ENCODE peak calls at places on chromosome 19, in six cellular contexts. B is ascending aorta, F is progenitor cell of endocrine pancreas, S is lower lobe of right lung, A is GM12864, U is fibroblast of lung. P is an unnamed sample.

GRCh38 chr19:2385053-2385721 is 25.1 kb downstream of the TMPRSS9 start:
- DNase-seq in B (no peak), F (no peak), S (no peak), A (no peak), U (peak; percentile 71), P (no peak)

GRCh38 chr19:49954092-49954825 is 6.7 kb downstream of the SIGLEC11 start:
- DNase-seq in B (no peak), F (no peak), S (peak; percentile 45), A (no peak), U (peak; percentile 24), P (no peak)

GRCh38 chr19:2371656-2372055 is 11.6 kb downstream of the TMPRSS9 start:
- DNase-seq in B (no peak), F (no peak), S (no peak), A (no peak), U (no peak), P (no peak)

GRCh38 chr19:41904118-41904870 is 21.3 kb downstream of the ARHGEF1 start:
- DNase-seq in B (no peak), F (peak; percentile 45), S (peak; percentile 93), A (no peak), U (no peak), P (no peak)

GRCh38 chr19:48553676-48554384 is 1.9 kb downstream of the SULT2B1 start:
- DNase-seq in B (no peak), F (no peak), S (peak; percentile 55), A (no peak), U (peak; percentile 77), P (no peak)

GRCh38 chr19:4711211-4711610 is 12.4 kb downstream of the DPP9 start:
- DNase-seq in B (no peak), F (no peak), S (no peak), A (no peak), U (no peak), P (no peak)

GRCh38 chr19:30811397-30812098 is 439.4 kb downstream of the ZNF536 start:
- DNase-seq in B (no peak), F (no peak), S (no peak), A (no peak), U (no peak), P (no peak)

GRCh38 chr19:48681127-48681470 is 8.3 kb upstream of the NTN5 start:
- DNase-seq in B (no peak), F (no peak), S (no peak), A (no peak), U (peak; percentile 85), P (no peak)

GRCh38 chr19:56211718-56212117 is 9.6 kb downstream of the ZSCAN5C start:
- DNase-seq in B (no peak), F (no peak), S (no peak), A (no peak), U (no peak), P (no peak)

GRCh38 chr19:53927745-53928144 is 18.7 kb downstream of the CACNG7 start:
- DNase-seq in B (no peak), F (peak; percentile 73), S (no peak), A (no peak), U (peak; percentile 62), P (no peak)

GRCh38 chr19:47707135-47707925 is 5.9 kb upstream of the EHD2 start:
- DNase-seq in B (peak; percentile 86), F (peak; percentile 66), S (peak; percentile 83), A (peak; percentile 35), U (peak; percentile 76), P (peak; percentile 63)

GRCh38 chr19:3368848-3369336 is 2.5 kb downstream of the NFIC start:
- DNase-seq in B (no peak), F (no peak), S (no peak), A (no peak), U (peak; percentile 55), P (no peak)

GRCh38 chr19:50285833-50286232 is 43.3 kb downstream of the KCNC3 start:
- DNase-seq in B (no peak), F (no peak), S (no peak), A (no peak), U (no peak), P (no peak)

GRCh38 chr19:10270180-10270615 is 722 bp upstream of the ICAM1 start:
- DNase-seq in B (peak; percentile 87), F (no peak), S (peak; percentile 93), A (no peak), U (no peak), P (peak; percentile 35)

GRCh38 chr19:3336680-3337523 is 29.5 kb upstream of the NFIC start:
- DNase-seq in B (peak; percentile 97), F (no peak), S (peak; percentile 95), A (no peak), U (peak; percentile 94), P (peak; percentile 71)

GRCh38 chr19:2722541-2723344 is 1.6 kb upstream of the DIRAS1 start:
- DNase-seq in B (peak; percentile 90), F (no peak), S (peak; percentile 65), A (no peak), U (peak; percentile 67), P (peak; percentile 17)

GRCh38 chr19:57559008-57559403 is 657 bp downstream of the ZNF550 start:
- DNase-seq in B (no peak), F (no peak), S (peak; percentile 43), A (no peak), U (no peak), P (no peak)

GRCh38 chr19:46297700-46298476 is 1.0 kb downstream of the HIF3A start:
- DNase-seq in B (peak; percentile 88), F (no peak), S (peak; percentile 69), A (no peak), U (peak; percentile 92), P (peak; percentile 59)
- TF ChIP-seq CTCF in B (peak; percentile 38), F (no peak), S (peak; percentile 37), A (no peak), U (no peak), P (peak; percentile 46)

GRCh38 chr19:40519352-40520322 is 52.8 kb downstream of the SPTBN4 start:
- DNase-seq in B (no peak), F (no peak), S (no peak), A (no peak), U (peak; percentile 45), P (no peak)
- TF ChIP-seq CTCF in B (no peak), F (peak; percentile 12), S (no peak), A (no peak), U (no peak), P (no peak)

DNA sequence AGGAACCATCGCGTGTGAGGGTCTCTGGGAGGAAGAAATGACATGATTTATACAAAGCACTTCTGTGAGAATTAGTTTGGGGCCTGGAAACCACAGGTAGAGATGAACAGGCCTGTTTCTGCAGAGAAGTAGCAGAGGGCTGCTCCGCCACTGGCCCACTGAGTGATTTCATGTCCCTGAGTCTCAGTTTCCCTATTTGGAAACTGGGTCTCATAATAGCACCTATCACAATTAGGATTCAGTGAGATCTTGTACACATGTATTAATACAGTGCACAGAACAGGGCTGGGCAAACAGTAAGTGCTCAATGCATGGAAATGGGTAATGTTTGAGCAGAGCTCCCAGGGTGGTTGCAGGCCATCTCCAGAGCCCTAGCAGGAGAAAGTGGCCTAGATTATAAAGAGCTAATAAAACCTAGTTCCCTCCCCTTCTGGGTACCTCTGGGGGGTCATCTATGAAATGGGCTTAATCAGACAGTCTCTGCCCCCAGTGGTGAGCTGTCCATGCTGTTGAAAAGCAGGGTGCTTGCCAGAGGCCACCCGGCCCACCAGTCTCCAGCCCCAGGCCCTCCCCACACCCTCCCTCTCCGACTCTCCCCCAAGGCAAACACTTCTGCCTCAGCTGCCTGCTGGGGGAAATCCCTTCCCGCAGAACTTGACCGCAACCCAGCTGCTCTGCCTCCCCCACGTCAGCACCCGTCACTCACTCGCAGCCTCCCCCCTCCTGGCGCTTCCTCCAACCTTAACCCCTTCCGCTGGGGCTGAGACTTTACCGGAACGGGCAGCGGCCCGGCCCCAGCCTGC is 4.5 kb downstream of the BCL3 start:
- DNase-seq in B (peak; percentile 94), F (no peak), S (peak; percentile 95), A (peak; percentile 93), U (peak; percentile 98), P (peak; percentile 80)
- TF ChIP-seq CTCF in B (no peak), F (no peak), S (no peak), A (no peak), U (no peak), P (peak; percentile 25)

GRCh38 chr19:28915737-28916460 is 297.1 kb downstream of the UQCRFS1 start:
- DNase-seq in B (no peak), F (no peak), S (no peak), A (no peak), U (no peak), P (no peak)
- TF ChIP-seq CTCF in B (no peak), F (no peak), S (no peak), A (no peak), U (no peak), P (no peak)

DNA sequence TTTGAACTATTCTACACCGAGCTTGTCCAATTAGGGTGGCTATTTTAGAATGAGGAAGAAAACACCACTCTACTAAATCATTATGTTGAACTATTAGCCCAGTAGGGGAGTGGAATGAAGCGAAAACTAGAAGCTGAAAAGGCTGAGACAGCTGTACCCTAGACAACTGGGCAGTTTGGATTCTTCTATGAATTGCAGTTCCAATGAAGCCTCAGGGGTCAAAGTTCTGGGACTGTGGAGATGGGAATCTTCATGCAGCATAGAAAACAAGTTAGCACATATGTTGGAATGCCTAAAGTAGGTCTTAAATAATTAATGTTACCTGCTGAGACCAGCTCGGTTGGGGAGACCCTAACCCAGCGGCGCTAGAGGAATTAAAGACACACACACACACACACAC is 62.7 kb upstream of the ZNF726 start:
- DNase-seq in B (no peak), F (no peak), S (no peak), A (no peak), U (no peak), P (no peak)
- TF ChIP-seq CTCF in B (no peak), F (no peak), S (no peak), A (no peak), U (no peak), P (no peak)

GRCh38 chr19:12800344-12800732 is 1.3 kb downstream of the PRDX2 start:
- DNase-seq in B (no peak), F (no peak), S (no peak), A (no peak), U (no peak), P (no peak)

GRCh38 chr19:12802267-12803106 is 618 bp downstream of the THSD8 start:
- DNase-seq in B (no peak), F (no peak), S (no peak), A (no peak), U (no peak), P (no peak)

GRCh38 chr19:12799723-12800343 is 1.8 kb downstream of the PRDX2 start:
- DNase-seq in B (no peak), F (no peak), S (no peak), A (no peak), U (no peak), P (no peak)

GRCh38 chr19:12800873-12801465 is 631 bp downstream of the PRDX2 start:
- DNase-seq in B (no peak), F (no peak), S (no peak), A (no peak), U (no peak), P (no peak)

GRCh38 chr19:12801466-12802266 is at the start of the genes PRDX2 and THSD8:
- DNase-seq in B (peak; percentile 79), F (peak; percentile 84), S (peak; percentile 87), A (no peak), U (peak; percentile 68), P (no peak)
- TF ChIP-seq CTCF in B (no peak), F (no peak), S (no peak), A (no peak), U (peak; percentile 3), P (no peak)

P was measured in tibial nerve.